ENCODE peak calls at places on chromosome 5, in five cellular contexts. A, O, S, Y and M are unnamed samples.

GRCh38 chr5:68682400-68683152 is 411.2 kb upstream of the SLC30A5 start:
- DNase-seq in Y (no peak), S (no peak), A (peak), O (no peak), M (no peak)

GRCh38 chr5:60463179-60463868 is 236.6 kb downstream of the DEPDC1B start:
- DNase-seq in S (no peak), Y (no peak), A (no peak), O (no peak), M (no peak)

GRCh38 chr5:17151686-17152085 is 65.7 kb upstream of the BASP1 start:
- DNase-seq in Y (no peak), S (no peak), A (no peak), O (peak), M (no peak)

GRCh38 chr5:141001466-141001853 is 35.2 kb downstream of the PCDHAC2 start:
- DNase-seq in Y (no peak), S (no peak), A (no peak), O (peak), M (no peak)

GRCh38 chr5:144390133-144390532 is 219.5 kb downstream of the KCTD16 start:
- DNase-seq in A (no peak), Y (no peak), S (no peak), O (peak), M (no peak)

GRCh38 chr5:65961644-65962043 is 35.3 kb downstream of the ERBIN start:
- DNase-seq in A (no peak), Y (peak), O (no peak), S (no peak), M (no peak)

GRCh38 chr5:72951850-72952468 is 3.9 kb upstream of the FCHO2 start:
- DNase-seq in A (no peak), Y (no peak), O (no peak), S (no peak), M (no peak)

GRCh38 chr5:67806647-67807046 is 408.9 kb upstream of the PIK3R1 start:
- DNase-seq in O (no peak), A (no peak), S (no peak), Y (no peak), M (no peak)

GRCh38 chr5:11719888-11720481 is 184.3 kb downstream of the CTNND2 start:
- DNase-seq in S (no peak), A (no peak), O (peak), Y (no peak), M (no peak)

GRCh38 chr5:80076131-80077101 is 41.3 kb downstream of the THBS4 start:
- DNase-seq in A (no peak), S (no peak), Y (no peak), O (no peak), M (no peak)

GRCh38 chr5:83701886-83702285 is 18.8 kb downstream of the HAPLN1 start:
- DNase-seq in O (no peak), A (no peak), S (no peak), Y (no peak), M (no peak)

GRCh38 chr5:111144352-111144930 is 52.3 kb downstream of the WDR36 start:
- DNase-seq in O (no peak), A (no peak), S (no peak), Y (peak), M (no peak)

GRCh38 chr5:180107005-180107404 is 35.4 kb upstream of the RNF130 start:
- DNase-seq in A (no peak), Y (no peak), O (no peak), S (no peak), M (no peak)

GRCh38 chr5:10427978-10428377 is 13.7 kb upstream of the ROPN1L start:
- DNase-seq in S (no peak), Y (no peak), O (no peak), A (no peak), M (no peak)

GRCh38 chr5:6837095-6837494 is 123.9 kb downstream of the TENT4A start:
- DNase-seq in S (no peak), O (no peak), Y (no peak), A (no peak), M (no peak)

GRCh38 chr5:117054808-117055398 is 480.3 kb upstream of the SEMA6A start:
- DNase-seq in Y (no peak), S (no peak), A (no peak), O (no peak), M (no peak)

GRCh38 chr5:131771692-131772091 is 25.1 kb downstream of the FNIP1 start:
- DNase-seq in Y (no peak), A (no peak), O (no peak), S (no peak), M (no peak)
- TF ChIP-seq CTCF in Y (no peak), A (no peak), O (no peak), S (no peak), M (no peak)

GRCh38 chr5:138466058-138466899 is 1.0 kb downstream of the EGR1 start:
- DNase-seq in A (peak), Y (no peak), S (no peak), O (no peak), M (no peak)
- TF ChIP-seq CTCF in A (no peak), Y (no peak), S (no peak), O (no peak), M (no peak)

GRCh38 chr5:892390-893136 is at the start of the genes BRD9 and TRIP13:
- DNase-seq in S (peak), A (peak), O (peak), Y (peak), M (peak)
- TF ChIP-seq CTCF in S (no peak), A (no peak), O (no peak), Y (peak), M (peak)

GRCh38 chr5:55308254-55308836 is 556 bp downstream of the MTREX start:
- DNase-seq in S (no peak), O (no peak), Y (no peak), A (no peak), M (no peak)
- TF ChIP-seq CTCF in S (no peak), O (no peak), Y (no peak), A (no peak), M (peak)

GRCh38 chr5:31638748-31639418 is at the start of gene PDZD2:
- DNase-seq in Y (peak), S (peak), O (peak), A (peak), M (no peak)
- TF ChIP-seq CTCF in Y (peak), S (peak), O (peak), A (peak), M (peak)

GRCh38 chr5:150489358-150490295 is 18.3 kb upstream of the NDST1 start:
- DNase-seq in A (no peak), O (no peak), S (no peak), Y (peak), M (no peak)

GRCh38 chr5:150488519-150489357 is 19.2 kb upstream of the NDST1 start:
- DNase-seq in A (peak), Y (no peak), S (no peak), O (no peak), M (no peak)

GRCh38 chr5:150485770-150486401 is 22.0 kb upstream of the NDST1 start:
- DNase-seq in A (peak), O (peak), S (no peak), Y (peak), M (no peak)

GRCh38 chr5:150486402-150487198 is 21.3 kb upstream of the NDST1 start:
- DNase-seq in S (peak), Y (peak), A (peak), O (peak), M (no peak)

DNA sequence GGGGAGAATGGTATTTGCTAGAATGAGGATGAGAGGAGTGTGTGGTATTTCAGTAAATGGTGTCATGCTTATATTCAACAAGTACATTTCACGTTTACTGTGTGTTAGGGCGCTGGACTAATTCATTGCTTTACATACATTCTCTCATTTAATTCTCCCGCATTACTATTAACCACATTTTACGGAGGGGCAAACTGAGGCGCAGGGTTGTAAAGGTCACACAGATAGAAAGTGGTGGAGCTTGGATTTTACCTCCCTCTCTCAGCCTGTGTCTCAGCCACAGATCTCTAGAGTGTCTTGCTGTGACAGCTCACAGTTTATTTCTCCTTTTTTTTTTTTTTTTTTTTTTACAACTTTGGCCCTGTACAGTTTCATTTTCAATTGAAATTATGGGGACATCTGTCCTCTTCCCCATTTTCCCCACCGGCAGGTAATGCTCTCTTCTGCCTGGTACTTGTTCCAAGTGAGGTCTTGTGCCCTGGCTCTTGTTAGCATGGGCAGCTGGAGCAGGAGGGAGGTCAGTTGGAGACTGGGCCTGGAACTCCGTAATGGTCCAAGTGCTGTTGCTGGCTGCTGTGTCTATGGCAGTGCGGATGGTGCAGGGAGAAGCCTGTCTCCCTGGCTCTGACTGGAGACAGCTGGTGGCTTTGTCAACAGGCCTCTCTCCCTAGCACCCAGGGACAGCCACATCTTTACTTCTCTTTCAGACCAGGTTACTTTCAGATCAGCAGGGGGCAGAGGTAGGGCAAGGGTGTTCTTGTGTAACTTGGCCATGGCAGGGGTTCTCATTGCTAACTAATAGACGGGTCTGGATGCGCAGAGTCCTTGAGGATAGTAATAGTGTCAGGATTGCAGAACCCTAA is 20.5 kb upstream of the NDST1 start:
- DNase-seq in Y (peak), S (no peak), A (peak), O (no peak), M (no peak)
- TF ChIP-seq CTCF in Y (peak), S (no peak), A (peak), O (no peak), M (peak)

GRCh38 chr5:103465891-103466290 is 96.7 kb downstream of the NUDT12 start:
- DNase-seq in S (no peak), O (no peak), A (no peak), Y (no peak), M (no peak)
- TF ChIP-seq CTCF in S (no peak), O (no peak), A (no peak), Y (no peak), M (no peak)

GRCh38 chr5:43753069-43753468 is 150.1 kb downstream of the NNT start:
- DNase-seq in A (no peak), O (no peak), S (no peak), Y (no peak), M (no peak)
- TF ChIP-seq CTCF in A (no peak), O (no peak), S (no peak), Y (no peak), M (no peak)